ENCODE peak calls at places on chromosomes 7 and 10, in nine cellular contexts. G, R, M, N, Q, P, Y, K and H are unnamed samples.

GRCh38 chr7:17939670-17940301 is 508 bp downstream of the SNX13 start:
- DNase-seq in K (peak), G (no peak), N (peak), Q (no peak), Y (peak), R (peak), M (peak), P (peak), H (no peak)

GRCh38 chr10:15817407-15818046 is 42.8 kb downstream of the MINDY3 start:
- DNase-seq in K (no peak), P (peak), R (no peak), Q (no peak), G (no peak), Y (no peak), M (no peak), N (no peak), H (no peak)

GRCh38 chr7:1721047-1721687 is 51.1 kb downstream of the ELFN1 start:
- DNase-seq in Y (no peak), Q (no peak), P (no peak), R (no peak), N (no peak), K (no peak), G (no peak), M (no peak), H (no peak)

GRCh38 chr7:131556912-131557457 is 557 bp upstream of the PODXL start:
- DNase-seq in P (no peak), M (no peak), Y (no peak), R (no peak), G (no peak), Q (no peak), K (no peak), N (no peak), H (no peak)

GRCh38 chr10:118332948-118333710 is 9.0 kb downstream of the FAM204A start:
- DNase-seq in Y (no peak), P (peak), G (no peak), R (no peak), K (no peak), N (no peak), Q (no peak), M (no peak), H (no peak)

GRCh38 chr7:65475734-65476319 is 102.2 kb downstream of the ZNF92 start:
- DNase-seq in Y (no peak), M (no peak), K (peak), G (no peak), N (no peak), P (peak), Q (peak), R (no peak), H (no peak)

GRCh38 chr7:149226840-149227494 is 12.5 kb upstream of the ZNF212 start:
- DNase-seq in Q (no peak), M (no peak), G (no peak), Y (no peak), K (no peak), P (peak), N (no peak), R (no peak), H (no peak)

GRCh38 chr7:2701832-2702593 is 14.0 kb downstream of the AMZ1 start:
- DNase-seq in G (no peak), R (no peak), N (no peak), Q (no peak), P (peak), Y (no peak), K (no peak), M (no peak), H (no peak)

GRCh38 chr10:15802375-15802949 is 57.8 kb downstream of the MINDY3 start:
- DNase-seq in N (no peak), Y (peak), Q (no peak), G (no peak), K (no peak), M (no peak), P (peak), R (no peak), H (no peak)

GRCh38 chr10:93876391-93876790 is 17.4 kb upstream of the SLC35G1 start:
- DNase-seq in Q (no peak), G (no peak), M (no peak), P (peak), Y (no peak), N (no peak), K (no peak), R (no peak), H (no peak)

GRCh38 chr7:137851361-137851945 is 4.7 kb upstream of the DGKI start:
- DNase-seq in K (no peak), P (peak), G (no peak), R (no peak), N (no peak), M (no peak), Q (no peak), Y (no peak), H (no peak)

GRCh38 chr10:132575320-132576201 is 38.0 kb downstream of the INPP5A start:
- DNase-seq in M (no peak), Y (no peak), Q (no peak), N (peak), G (peak), P (peak), R (peak), K (no peak), H (no peak)

GRCh38 chr10:124605481-124605855 is 138.7 kb downstream of the FAM53B start:
- DNase-seq in K (no peak), P (no peak), R (no peak), Q (no peak), Y (no peak), N (no peak), G (no peak), M (no peak), H (no peak)

GRCh38 chr10:16258476-16259040 is 178.3 kb upstream of the PTER start:
- DNase-seq in M (no peak), N (no peak), K (no peak), R (no peak), G (no peak), Y (no peak), Q (no peak), P (no peak), H (no peak)

GRCh38 chr10:8346861-8347260 is 292.4 kb downstream of the GATA3 start:
- DNase-seq in P (no peak), N (no peak), G (no peak), R (no peak), Q (no peak), Y (no peak), M (no peak), K (no peak), H (no peak)

GRCh38 chr7:36286688-36287087 is 103.0 kb upstream of the ANLN start:
- DNase-seq in M (no peak), Y (no peak), K (no peak), G (no peak), P (no peak), N (no peak), R (no peak), Q (no peak), H (no peak)

GRCh38 chr10:71396714-71397339 is at the start of gene CDH23:
- DNase-seq in R (no peak), K (no peak), G (no peak), M (no peak), N (no peak), Y (no peak), P (no peak), Q (no peak), H (no peak)

GRCh38 chr10:75294518-75294865 is 58.7 kb upstream of the COMTD1 start:
- DNase-seq in R (no peak), N (no peak), M (no peak), Q (no peak), G (no peak), Y (no peak), P (no peak), K (no peak), H (no peak)

GRCh38 chr10:51770719-51771118 is 71.3 kb upstream of the CSTF2T start:
- DNase-seq in Y (no peak), Q (no peak), R (no peak), G (no peak), N (no peak), M (no peak), K (no peak), P (peak), H (no peak)

GRCh38 chr7:91836065-91836368 is 44.5 kb downstream of the MTERF1 start:
- DNase-seq in N (no peak), K (no peak), Q (no peak), P (peak), R (peak), Y (no peak), G (peak), M (no peak), H (no peak)

GRCh38 chr10:113094114-113094486 is 144.1 kb downstream of the TCF7L2 start:
- DNase-seq in M (no peak), P (peak), Y (no peak), R (no peak), G (no peak), N (peak), Q (no peak), K (peak), H (no peak)

GRCh38 chr10:104734408-104734807 is 93.3 kb downstream of the SORCS3 start:
- DNase-seq in Q (no peak), R (no peak), P (no peak), M (no peak), G (no peak), Y (no peak), N (no peak), K (no peak), H (no peak)